ENCODE peak calls at places on chromosomes 2 and 18, in four cellular contexts. S, X, R and C are unnamed samples.

GRCh38 chr18:29560270-29560669 is 1383.3 kb upstream of the CDH2 start:
- DNase-seq in R (no peak), S (no peak), X (no peak), C (peak)

GRCh38 chr2:233124449-233125080 is 64.4 kb downstream of the INPP5D start:
- DNase-seq in X (no peak), R (no peak), S (no peak), C (peak)

GRCh38 chr2:98637401-98638144 is 29.2 kb downstream of the UNC50 start:
- DNase-seq in R (no peak), S (no peak), X (no peak), C (no peak)

GRCh38 chr2:74087696-74088095 is 60.0 kb downstream of the BOLA3 start:
- DNase-seq in X (no peak), S (no peak), R (no peak), C (no peak)

GRCh38 chr2:28049416-28049815 is 158.9 kb downstream of the BABAM2 start:
- DNase-seq in S (no peak), X (no peak), R (no peak), C (no peak)

GRCh38 chr18:11987527-11987926 is 6.2 kb downstream of the IMPA2 start:
- DNase-seq in X (no peak), R (no peak), S (peak), C (peak)

GRCh38 chr2:190717764-190718651 is 69.1 kb downstream of the NAB1 start:
- DNase-seq in R (peak), X (no peak), S (no peak), C (no peak)

GRCh38 chr2:199955007-199955338 is 318 bp downstream of the TYW5 start:
- DNase-seq in S (no peak), R (no peak), X (no peak), C (no peak)

GRCh38 chr18:6610436-6610835 is 119.1 kb upstream of the ARHGAP28 start:
- DNase-seq in X (no peak), R (no peak), S (no peak), C (no peak)

GRCh38 chr2:182228741-182229140 is 198.1 kb downstream of the PDE1A start:
- DNase-seq in S (no peak), R (no peak), X (no peak), C (no peak)

GRCh38 chr18:13291299-13291698 is 72.7 kb downstream of the LDLRAD4 start:
- DNase-seq in X (no peak), S (no peak), R (no peak), C (no peak)
- TF ChIP-seq MYC in X (no peak), S (no peak), R (no peak), C (no peak)

DNA sequence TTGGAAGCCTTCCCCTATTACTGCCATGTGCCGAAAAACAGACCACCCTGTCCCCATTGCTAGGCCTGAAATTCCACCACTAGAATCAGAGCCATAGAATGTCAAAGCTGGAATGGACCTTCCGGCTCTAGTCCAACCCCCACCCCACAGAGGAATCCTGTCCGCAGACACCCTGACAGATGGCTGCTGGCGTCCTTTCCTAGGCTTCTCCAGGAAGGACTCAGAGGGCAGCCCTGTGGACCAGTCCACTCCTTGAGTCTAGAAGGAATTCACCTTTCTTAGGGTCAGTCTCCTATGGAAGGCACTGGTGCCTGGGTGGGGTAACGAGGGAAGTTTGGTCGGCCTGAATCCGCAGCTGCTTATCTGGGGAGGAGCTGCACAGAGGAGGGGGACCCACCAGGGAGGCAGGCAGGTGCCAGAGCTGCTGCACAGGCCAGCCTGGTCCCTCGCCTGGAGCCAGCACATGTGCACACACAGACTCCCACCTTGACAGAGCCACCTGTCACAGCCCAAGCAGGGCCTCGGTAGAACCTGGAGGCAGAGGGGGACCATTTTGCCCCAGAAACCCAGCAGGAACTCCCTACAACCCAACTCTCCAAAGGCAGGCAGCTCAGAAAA is 2.5 kb downstream of the DNMT3A start:
- DNase-seq in S (no peak), R (no peak), X (no peak), C (no peak)
- TF ChIP-seq MYC in S (no peak), R (no peak), X (no peak), C (no peak)

DNA sequence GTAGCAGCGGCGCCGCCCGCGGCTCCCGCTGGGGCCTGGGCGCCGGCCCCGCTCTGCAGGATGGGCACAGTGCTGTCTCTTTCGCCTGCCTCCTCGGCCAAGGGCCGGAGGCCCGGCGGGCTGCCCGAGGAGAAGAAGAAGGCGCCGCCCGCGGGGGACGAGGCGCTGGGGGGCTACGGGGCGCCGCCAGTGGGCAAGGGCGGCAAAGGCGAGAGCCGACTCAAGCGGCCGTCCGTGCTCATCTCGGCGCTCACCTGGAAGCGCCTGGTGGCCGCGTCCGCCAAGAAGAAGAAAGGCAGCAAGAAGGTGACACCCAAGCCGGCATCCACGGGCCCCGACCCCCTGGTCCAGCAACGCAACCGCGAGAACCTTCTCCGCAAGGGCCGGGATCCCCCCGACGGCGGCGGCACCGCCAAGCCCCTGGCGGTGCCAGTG is 312 bp downstream of the CDK5R2 start:
- DNase-seq in X (no peak), S (no peak), R (no peak), C (no peak)
- TF ChIP-seq MYC in X (no peak), S (no peak), R (no peak), C (no peak)

DNA sequence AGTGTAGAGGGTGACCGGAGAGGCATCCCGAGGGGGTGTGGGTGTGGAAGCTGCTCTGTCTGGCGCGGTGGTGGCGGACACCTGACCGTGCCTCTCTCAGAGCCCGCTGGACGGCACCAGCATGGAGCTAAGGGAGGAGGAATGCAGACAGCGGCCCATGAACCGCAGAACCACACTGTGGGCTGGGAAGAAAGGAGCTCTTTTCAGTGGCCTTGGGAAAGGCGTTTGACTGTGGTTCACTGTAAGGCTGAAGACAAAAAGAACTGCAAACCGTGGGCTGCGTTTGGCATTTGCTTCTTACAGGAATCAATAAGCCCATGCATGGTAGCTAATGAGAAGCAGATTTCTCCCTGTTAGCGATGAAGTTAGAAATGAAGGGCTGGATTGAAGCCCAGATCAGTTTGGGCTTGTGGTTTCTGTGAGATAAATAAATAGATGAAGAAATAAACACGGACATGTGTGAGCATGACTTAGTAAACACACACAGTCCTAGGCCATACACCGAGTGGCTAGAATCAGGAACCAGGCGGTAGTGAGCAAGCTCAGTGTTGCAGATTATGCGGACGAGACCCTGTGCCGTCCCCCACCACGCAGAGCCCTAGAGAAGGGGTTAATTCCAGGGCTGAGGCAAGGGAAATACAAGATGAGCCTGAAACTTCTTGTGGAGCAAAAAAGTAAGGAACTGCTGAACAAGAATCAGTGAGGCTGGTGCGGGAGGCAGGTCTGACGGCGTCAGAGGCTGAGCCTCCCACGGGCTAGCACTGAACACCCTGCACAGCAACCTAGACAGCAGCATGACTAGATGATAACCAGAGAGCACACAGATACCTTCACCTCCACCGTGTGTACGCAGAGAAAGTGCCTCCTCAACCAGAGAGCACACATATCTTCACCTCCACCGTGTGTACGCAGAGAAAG is 29.3 kb upstream of the NFATC1 start:
- DNase-seq in R (no peak), X (no peak), S (no peak), C (no peak)
- TF ChIP-seq MYC in R (no peak), X (no peak), S (no peak), C (no peak)